ENCODE peak calls at places on chromosome 22, in eight cellular contexts. N is Calu3; L is RKO; K is GM13976; S is HTR-8/SVneo; O is stimulated activated naive CD8-positive, alpha-beta T cell treated with anti-CD3 and anti-CD28 coated beads, Interleukin-15, Interleukin-2, amounts not matched to agents 100 U/mL and 50 U/mL, for 24 hours; B is colonic mucosa; M is G401. T is an unnamed sample.

GRCh38 chr22:45454260-45454659 is 40.8 kb downstream of the RIBC2 start:
- DNase-seq in N (no peak), L (no peak), K (no peak), S (no peak), O (no peak), B (no peak), M (no peak), T (no peak)

GRCh38 chr22:46815559-46815895 is 53.1 kb downstream of the TBC1D22A start:
- DNase-seq in N (no peak), L (no peak), K (no peak), S (no peak), O (no peak), B (no peak), M (no peak), T (peak)

GRCh38 chr22:35882226-35883027 is 146.2 kb downstream of the RBFOX2 start:
- DNase-seq in N (no peak), L (no peak), K (no peak), S (no peak), O (no peak), B (no peak), M (no peak), T (no peak)

GRCh38 chr22:36977947-36978660 is 41.1 kb downstream of the TST start:
- DNase-seq in N (peak), L (peak), K (peak), S (peak), O (peak), B (peak), M (peak), T (no peak)

GRCh38 chr22:23816552-23816976 is 22.2 kb downstream of the DERL3 start:
- DNase-seq in N (no peak), L (no peak), K (no peak), S (no peak), O (no peak), B (no peak), M (no peak), T (no peak)

GRCh38 chr22:47275479-47276218 is 513.2 kb downstream of the TBC1D22A start:
- DNase-seq in N (no peak), L (no peak), K (no peak), S (peak), O (no peak), B (no peak), M (no peak), T (no peak)

GRCh38 chr22:46444390-46444854 is 93.0 kb downstream of the CELSR1 start:
- DNase-seq in N (no peak), L (no peak), K (no peak), S (no peak), O (no peak), B (peak), M (no peak), T (no peak)

GRCh38 chr22:42632096-42632495 is 8.3 kb downstream of the ATP5MGL start:
- DNase-seq in N (no peak), L (no peak), K (peak), S (no peak), O (no peak), B (no peak), M (no peak), T (no peak)

GRCh38 chr22:45013138-45013537 is 3.3 kb upstream of the PHF21B start:
- DNase-seq in N (no peak), L (no peak), K (no peak), S (no peak), O (no peak), B (no peak), M (no peak), T (no peak)

GRCh38 chr22:47027766-47028165 is 265.3 kb downstream of the TBC1D22A start:
- DNase-seq in N (no peak), L (no peak), K (no peak), S (no peak), O (no peak), B (no peak), M (no peak), T (no peak)

GRCh38 chr22:19716041-19716828 is 1.9 kb downstream of the SEPTIN5 start:
- DNase-seq in N (no peak), L (no peak), K (no peak), S (no peak), O (no peak), B (no peak), M (no peak), T (no peak)

GRCh38 chr22:23754220-23754919 is at the start of gene VPREB3:
- DNase-seq in N (no peak), L (no peak), K (no peak), S (no peak), O (no peak), B (no peak), M (no peak), T (no peak)

GRCh38 chr22:40107756-40108437 is 69.8 kb upstream of the TNRC6B start:
- DNase-seq in N (peak), L (no peak), K (no peak), S (no peak), O (peak), B (no peak), M (peak), T (no peak)